ENCODE peak calls at places on chromosomes 6 and 20, in six cellular contexts. G is effector memory CD8-positive, alpha-beta T cell; Z is SW 1271; N is WTC11; H is cardiac muscle cell; D is mucosa of gallbladder. V is an unnamed sample.

GRCh38 chr6:30926644-30927043 is 5.3 kb downstream of the SFTA2 start:
- DNase-seq in G (no peak), Z (no peak), N (no peak), H (no peak), D (peak), V (no peak)

GRCh38 chr6:129501401-129502051 is 208.5 kb downstream of the ARHGAP18 start:
- DNase-seq in G (no peak), Z (peak), N (no peak), H (peak), D (peak), V (no peak)

GRCh38 chr20:49937023-49937929 is 1.1 kb downstream of the RNF114 start:
- DNase-seq in G (no peak), Z (no peak), N (no peak), H (no peak), D (no peak), V (no peak)

GRCh38 chr6:109183109-109183508 is 87.8 kb downstream of the CEP57L1 start:
- DNase-seq in G (no peak), Z (no peak), N (no peak), H (no peak), D (no peak), V (no peak)

GRCh38 chr6:14108571-14109410 is 8.8 kb upstream of the CD83 start:
- DNase-seq in G (no peak), Z (no peak), N (no peak), H (no peak), D (no peak), V (no peak)

GRCh38 chr6:76697585-76697984 is 625.1 kb upstream of the IMPG1 start:
- DNase-seq in G (no peak), Z (peak), N (no peak), H (no peak), D (no peak), V (no peak)

GRCh38 chr6:36603222-36604089 is 9.3 kb downstream of the SRSF3 start:
- DNase-seq in G (no peak), Z (no peak), N (no peak), H (no peak), D (no peak), V (no peak)

GRCh38 chr20:56200456-56200855 is 48.1 kb upstream of the MC3R start:
- DNase-seq in G (no peak), Z (peak), N (no peak), H (no peak), D (no peak), V (no peak)

GRCh38 chr6:167448378-167448777 is 123.5 kb downstream of the TTLL2 start:
- DNase-seq in G (no peak), Z (no peak), N (no peak), H (no peak), D (no peak), V (no peak)

GRCh38 chr6:32623693-32624092 is 13.5 kb upstream of the HLA-DQA1 start:
- DNase-seq in G (no peak), Z (no peak), N (no peak), H (no peak), D (no peak), V (no peak)

GRCh38 chr20:47318596-47319516 is 37.6 kb downstream of the ZMYND8 start:
- DNase-seq in G (no peak), Z (peak), N (peak), H (peak), D (peak), V (no peak)

GRCh38 chr20:50288128-50288623 is 97.5 kb downstream of the CEBPB start:
- DNase-seq in G (no peak), Z (no peak), N (no peak), H (no peak), D (no peak), V (no peak)

GRCh38 chr6:127539292-127539691 is 20.2 kb upstream of the MTCL3 start:
- DNase-seq in G (no peak), Z (peak), N (no peak), H (no peak), D (no peak), V (no peak)

GRCh38 chr6:24872769-24873168 is 63.0 kb downstream of the RIPOR2 start:
- DNase-seq in G (no peak), Z (no peak), N (no peak), H (peak), D (no peak), V (no peak)

GRCh38 chr20:23161968-23162696 is 76.0 kb upstream of the CD93 start:
- DNase-seq in G (no peak), Z (no peak), N (no peak), H (peak), D (peak), V (no peak)

GRCh38 chr20:36093025-36093803 is 61.3 kb upstream of the EPB41L1 start:
- DNase-seq in G (peak), Z (no peak), N (no peak), H (peak), D (peak), V (no peak)

GRCh38 chr20:63178445-63178818 is 37.5 kb downstream of the YTHDF1 start:
- DNase-seq in G (no peak), Z (no peak), N (peak), H (no peak), D (no peak), V (no peak)

GRCh38 chr6:17015551-17016381 is 86.1 kb upstream of the STMND1 start:
- DNase-seq in G (peak), Z (no peak), N (peak), H (no peak), D (peak), V (no peak)

GRCh38 chr6:11473008-11473740 is 64.4 kb upstream of the TMEM170B start:
- DNase-seq in G (no peak), Z (no peak), N (no peak), H (no peak), D (no peak), V (no peak)

GRCh38 chr6:12010635-12011275 is 1.4 kb upstream of the HIVEP1 start:
- DNase-seq in G (no peak), Z (no peak), N (peak), H (peak), D (peak), V (peak)

GRCh38 chr6:98092326-98092725 is 742.0 kb upstream of the POU3F2 start:
- DNase-seq in G (no peak), Z (no peak), N (no peak), H (no peak), D (no peak), V (no peak)

GRCh38 chr6:63436356-63436755 is 116.6 kb upstream of the LGSN start:
- DNase-seq in G (no peak), Z (no peak), N (no peak), H (no peak), D (no peak), V (no peak)

GRCh38 chr6:42104807-42105713 is 37.4 kb downstream of the C6orf132 start:
- DNase-seq in G (no peak), Z (no peak), N (peak), H (no peak), D (no peak), V (no peak)

GRCh38 chr6:141024526-141024925 is 1108.2 kb upstream of the GJE1 start:
- DNase-seq in G (no peak), Z (no peak), N (no peak), H (no peak), D (no peak), V (no peak)

GRCh38 chr20:57682184-57683038 is 27.4 kb downstream of the PMEPA1 start:
- DNase-seq in G (no peak), Z (no peak), N (no peak), H (no peak), D (no peak), V (no peak)

GRCh38 chr20:62772994-62773858 is 23.0 kb upstream of the MRGBP start:
- DNase-seq in G (no peak), Z (no peak), N (no peak), H (no peak), D (no peak), V (no peak)

GRCh38 chr6:132136976-132137375 is 185.8 kb upstream of the CCN2 start:
- DNase-seq in G (no peak), Z (no peak), N (no peak), H (no peak), D (no peak), V (no peak)

GRCh38 chr6:2971420-2972218 is at the start of gene SERPINB6:
- DNase-seq in G (peak), Z (peak), N (peak), H (peak), D (peak), V (peak)

GRCh38 chr6:16179970-16180431 is 51.1 kb downstream of the MYLIP start:
- DNase-seq in G (peak), Z (no peak), N (no peak), H (no peak), D (no peak), V (no peak)

GRCh38 chr20:34643919-34644318 is 33.0 kb downstream of the PIGU start:
- DNase-seq in G (no peak), Z (no peak), N (no peak), H (no peak), D (no peak), V (no peak)

GRCh38 chr20:59063358-59064213 is 21.0 kb upstream of the PRELID3B start:
- DNase-seq in G (no peak), Z (no peak), N (no peak), H (peak), D (no peak), V (no peak)

GRCh38 chr6:32082951-32083350 is 26.2 kb downstream of the TNXB start:
- DNase-seq in G (no peak), Z (no peak), N (no peak), H (no peak), D (no peak), V (no peak)